ENCODE peak calls at places on chromosomes 4 and X, in five cellular contexts. V is pancreas, O is HCT116, E is stomach, L is brain microvascular endothelial cell. W is an unnamed sample.
A peak's percentile ranks its signal among the peaks of the same experiment; 100 is the strongest.

GRCh38 chr4:72376901-72377300 is 192.1 kb downstream of the ADAMTS3 start:
- DNase-seq in V (no peak), O (no peak), E (no peak), L (no peak), W (no peak)

GRCh38 chr4:24521544-24521943 is 62.8 kb downstream of the DHX15 start:
- DNase-seq in V (no peak), O (no peak), E (no peak), L (no peak), W (no peak)

GRCh38 chrX:120617996-120618630 is 11.7 kb downstream of the C1GALT1C1 start:
- DNase-seq in V (no peak), O (no peak), E (no peak), L (no peak), W (no peak)

GRCh38 chrX:129940721-129941120 is 34.8 kb downstream of the UTP14A start:
- DNase-seq in V (no peak), O (no peak), E (no peak), L (no peak), W (no peak)

GRCh38 chr4:8310306-8310705 is 40.8 kb downstream of the HTRA3 start:
- DNase-seq in V (no peak), O (no peak), E (no peak), L (no peak), W (no peak)

GRCh38 chrX:34379891-34380290 is 247.8 kb upstream of the FAM47A start:
- DNase-seq in V (no peak), O (no peak), E (no peak), L (no peak), W (no peak)

GRCh38 chr4:184328022-184328736 is 110.5 kb upstream of the ENPP6 start:
- DNase-seq in V (no peak), O (no peak), E (no peak), L (no peak), W (no peak)

GRCh38 chr4:65096630-65097029 is 573.7 kb downstream of the EPHA5 start:
- DNase-seq in V (no peak), O (no peak), E (no peak), L (no peak), W (no peak)

GRCh38 chr4:3285558-3286334 is 7.1 kb upstream of the RGS12 start:
- DNase-seq in V (no peak), O (no peak), E (peak; percentile 32), L (no peak), W (no peak)

GRCh38 chrX:9614016-9614415 is 149.2 kb downstream of the TBL1X start:
- DNase-seq in V (no peak), O (no peak), E (no peak), L (peak; percentile 54), W (no peak)

GRCh38 chr4:81314196-81314896 is 99.3 kb upstream of the PRKG2 start:
- DNase-seq in V (peak; percentile 72), O (no peak), E (peak; percentile 83), L (peak; percentile 55), W (peak; percentile 75)

GRCh38 chr4:14218641-14219040 is 591.1 kb upstream of the BOD1L1 start:
- DNase-seq in V (no peak), O (no peak), E (no peak), L (no peak), W (no peak)

GRCh38 chr4:6095023-6095817 is 77.0 kb upstream of the C4orf50 start:
- DNase-seq in V (no peak), O (no peak), E (no peak), L (peak; percentile 18), W (no peak)

GRCh38 chrX:118459494-118459893 is 36.1 kb upstream of the DOCK11 start:
- DNase-seq in V (no peak), O (no peak), E (no peak), L (peak; percentile 11), W (no peak)

GRCh38 chr4:118281611-118282442 is 71.0 kb downstream of the PRSS12 start:
- DNase-seq in V (no peak), O (no peak), E (no peak), L (peak; percentile 47), W (no peak)

GRCh38 chrX:113369056-113369455 is 528.4 kb upstream of the AMOT start:
- DNase-seq in V (no peak), O (no peak), E (no peak), L (no peak), W (no peak)

GRCh38 chr4:6032249-6033244 is 14.3 kb upstream of the C4orf50 start:
- DNase-seq in V (no peak), O (no peak), E (peak; percentile 72), L (no peak), W (no peak)

GRCh38 chr4:147542229-147542990 is 61.5 kb downstream of the EDNRA start:
- DNase-seq in V (no peak), O (no peak), E (no peak), L (no peak), W (no peak)

GRCh38 chrX:147900349-147900748 is 11.4 kb upstream of the FMR1 start:
- DNase-seq in V (no peak), O (no peak), E (no peak), L (no peak), W (no peak)

GRCh38 chrX:153190384-153190783 is 11.3 kb downstream of the MAGEA1 start:
- DNase-seq in V (no peak), O (no peak), E (no peak), L (no peak), W (no peak)

GRCh38 chrX:71224969-71225368 is 1.9 kb downstream of the GJB1 start:
- DNase-seq in V (peak; percentile 25), O (no peak), E (no peak), L (no peak), W (no peak)

GRCh38 chr4:106694232-106694631 is 325.7 kb upstream of the GIMD1 start:
- DNase-seq in V (no peak), O (no peak), E (no peak), L (no peak), W (no peak)

GRCh38 chr4:173917255-173917960 is 366.1 kb downstream of the FBXO8 start:
- DNase-seq in V (no peak), O (no peak), E (no peak), L (peak; percentile 31), W (no peak)

GRCh38 chr4:106659386-106659785 is 290.8 kb upstream of the GIMD1 start:
- DNase-seq in V (no peak), O (no peak), E (no peak), L (no peak), W (no peak)

GRCh38 chr4:112515278-112516075 is 503 bp downstream of the NEUROG2 start:
- DNase-seq in V (no peak), O (no peak), E (no peak), L (peak; percentile 18), W (no peak)

GRCh38 chrX:129540725-129541184 is 696 bp downstream of the OCRL start:
- DNase-seq in V (no peak), O (no peak), E (peak; percentile 31), L (no peak), W (no peak)

GRCh38 chr4:139656614-139657486 is 8.8 kb upstream of the MGST2 start:
- DNase-seq in V (peak; percentile 61), O (peak; percentile 74), E (peak; percentile 64), L (peak; percentile 71), W (peak; percentile 51)

GRCh38 chr4:142547974-142548373 is 298.1 kb downstream of the INPP4B start:
- DNase-seq in V (no peak), O (no peak), E (no peak), L (peak; percentile 8), W (no peak)
- H3K27ac ChIP-seq in V (peak overlapping the region; percentile 83), O (peak overlapping the region; percentile 92), E (no peak overlapping the region), L (no peak overlapping the region), W (no peak overlapping the region)

GRCh38 chr4:153792007-153792892 is 3.4 kb upstream of the SFRP2 start:
- DNase-seq in V (peak; percentile 34), O (no peak), E (no peak), L (peak; percentile 42), W (no peak)
- H3K4me3 ChIP-seq in V (no peak overlapping the region), O (no peak overlapping the region), E (peak overlapping the region; percentile 15), L (peak overlapping the region; percentile 38), W (no peak overlapping the region)

GRCh38 chr4:150258569-150258968 is 180.3 kb downstream of the DCLK2 start:
- DNase-seq in V (no peak), O (no peak), E (no peak), L (no peak), W (no peak)
- TF ChIP-seq CTCF in V (no peak), O (no peak), E (no peak), L (no peak), W (no peak)

DNA sequence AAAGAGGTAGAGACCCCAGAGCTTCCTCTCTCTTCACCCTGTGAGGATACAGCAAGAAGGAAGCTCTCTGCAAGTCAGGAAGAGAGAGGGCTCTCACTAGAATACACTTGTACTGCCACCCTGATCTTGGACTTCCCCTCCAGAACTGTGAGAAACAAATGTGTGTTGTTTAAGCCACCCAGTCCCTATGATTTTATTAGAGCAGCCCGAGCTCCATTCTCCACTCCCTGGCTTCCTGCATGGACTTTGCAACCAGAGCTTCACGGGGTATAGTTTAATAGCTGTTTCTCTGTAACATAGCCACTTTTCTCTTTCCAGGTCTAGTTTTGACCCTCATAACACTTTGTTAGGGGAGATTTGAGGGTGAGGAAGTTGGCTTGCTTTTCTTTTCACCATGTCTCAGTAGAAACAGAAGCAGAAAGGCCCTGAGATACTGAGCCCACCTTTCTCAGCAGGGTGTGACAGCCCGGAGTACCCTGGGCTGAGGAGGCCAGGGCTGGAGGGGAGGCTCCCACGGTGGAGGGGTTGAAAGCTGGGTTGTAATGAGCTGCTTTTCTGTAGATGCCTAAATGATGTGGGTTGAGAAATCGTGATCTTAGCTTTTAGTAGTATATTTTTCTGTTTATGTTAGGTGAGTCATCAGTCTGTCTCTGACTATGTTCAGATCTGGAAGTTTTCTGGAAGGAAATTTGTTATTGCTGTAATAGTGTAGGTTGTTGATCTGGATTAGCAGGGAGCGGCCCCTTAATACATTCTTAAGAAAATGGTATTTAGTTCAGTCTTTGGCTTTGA is 118.6 kb downstream of the PTTG2 start:
- DNase-seq in V (no peak), O (no peak), E (no peak), L (peak; percentile 47), W (peak; percentile 67)
- H3K27ac ChIP-seq in V (peak overlapping the region; percentile 66), O (peak overlapping the region; percentile 47), E (peak overlapping the region; percentile 68), L (peak overlapping the region; percentile 98), W (peak overlapping the region; percentile 94)

DNA sequence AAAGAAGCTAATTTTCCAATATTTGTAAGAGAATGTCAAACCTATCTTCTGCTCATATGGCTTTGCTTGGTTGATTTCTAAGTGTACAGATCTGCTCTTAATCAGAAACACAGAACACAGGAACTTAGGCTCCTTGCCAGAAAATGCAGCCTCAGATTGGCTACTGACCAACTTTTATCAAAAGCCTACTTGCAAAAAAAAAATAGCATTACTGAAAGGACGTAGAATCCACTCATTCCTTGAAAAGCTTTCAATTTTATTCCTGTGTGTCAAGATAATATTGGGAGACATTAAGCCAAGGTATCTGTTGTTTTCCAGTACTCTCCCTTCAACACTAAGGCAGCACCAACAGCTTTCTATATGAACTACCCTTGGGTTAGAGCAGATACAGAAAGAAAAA is 127.6 kb upstream of the INTU start:
- DNase-seq in V (no peak), O (no peak), E (peak; percentile 61), L (peak; percentile 85), W (peak; percentile 67)
- H3K4me3 ChIP-seq in V (no peak overlapping the region), O (no peak overlapping the region), E (no peak overlapping the region), L (no peak overlapping the region), W (no peak overlapping the region)

GRCh38 chrX:30874851-30875250 is 14.2 kb downstream of the TAB3 start:
- DNase-seq in V (no peak), O (no peak), E (no peak), L (no peak), W (no peak)
- TF ChIP-seq CTCF in V (no peak), O (no peak), E (no peak), L (no peak), W (no peak)